ENCODE peak calls at places on chromosome 21, in ten cellular contexts. I is left lobe of liver; W is AG08395; D is stimulated activated CD8-positive, alpha-beta memory T cell treated with anti-CD3 and anti-CD28 coated beads, Interleukin-15, amount 100 ng/mL, for 4 hours; U is fibroblast of mammary gland; C is activated naive CD4-positive, alpha-beta T cell treated with anti-CD3 and anti-CD28 coated beads, Interleukin-2, amount 50 U/mL, for 16 hours; T is HT1080; K is NCI-H2171 treated with DMSO at 0.1 percent for 48 hours; A is stimulated activated naive CD4-positive, alpha-beta T cell treated with Interleukin-2 at 50 U/mL for 16 hours; R is activated gamma-delta T cell treated with Interleukin-2 at 50 U/mL for 16 hours. G is an unnamed sample.

GRCh38 chr21:41973861-41974751 is 20.3 kb upstream of the C2CD2 start:
- DNase-seq in I (peak; percentile 44), D (no peak), C (no peak), U (peak; percentile 38), T (no peak), K (no peak), W (no peak), A (no peak), R (no peak), G (no peak)

GRCh38 chr21:28482657-28483056 is 510.0 kb downstream of the LTN1 start:
- DNase-seq in C (no peak), R (no peak), I (no peak), W (no peak), D (no peak), U (no peak), T (no peak), A (no peak), K (no peak), G (no peak)

GRCh38 chr21:32233055-32233546 is 45.7 kb downstream of the MIS18A start:
- DNase-seq in D (no peak), A (no peak), U (peak; percentile 49), W (peak; percentile 66), R (no peak), T (no peak), K (no peak), C (no peak), I (no peak), G (no peak)

GRCh38 chr21:34129039-34129891 is 55.9 kb downstream of the MRPS6 start:
- DNase-seq in I (no peak), T (peak; percentile 75), R (peak; percentile 34), W (peak; percentile 78), A (peak; percentile 49), D (peak; percentile 46), U (peak; percentile 91), C (peak; percentile 75), K (peak; percentile 53), G (peak; percentile 90)

GRCh38 chr21:35226302-35226701 is 177.2 kb upstream of the RUNX1 start:
- DNase-seq in T (peak; percentile 40), D (no peak), I (peak; percentile 87), U (peak; percentile 89), W (peak; percentile 40), R (no peak), C (no peak), K (no peak), A (no peak), G (peak; percentile 86)

GRCh38 chr21:42520628-42521253 is 7.1 kb downstream of the SLC37A1 start:
- DNase-seq in K (no peak), U (no peak), A (no peak), D (no peak), T (no peak), I (no peak), W (no peak), C (no peak), R (no peak), G (no peak)

GRCh38 chr21:45291613-45292398 is 4.1 kb upstream of the POFUT2 start:
- DNase-seq in U (no peak), C (no peak), K (no peak), R (no peak), I (peak; percentile 50), D (no peak), T (no peak), A (no peak), W (no peak), G (no peak)

GRCh38 chr21:42120056-42120903 is 49.2 kb downstream of the UMODL1 start:
- DNase-seq in T (no peak), U (no peak), R (no peak), A (no peak), K (peak; percentile 90), C (no peak), I (no peak), D (no peak), W (no peak), G (no peak)

GRCh38 chr21:45534591-45535331 is 7.5 kb downstream of the SLC19A1 start:
- DNase-seq in D (no peak), U (no peak), R (no peak), W (no peak), I (peak; percentile 99), T (no peak), C (peak; percentile 11), A (no peak), K (peak; percentile 66), G (no peak)

GRCh38 chr21:38057626-38058025 is 141.4 kb upstream of the KCNJ6 start:
- DNase-seq in A (no peak), D (no peak), K (no peak), U (no peak), T (no peak), C (no peak), W (no peak), R (no peak), I (no peak), G (no peak)

GRCh38 chr21:35927262-35927661 is 133.1 kb downstream of the SETD4 start:
- DNase-seq in I (no peak), R (no peak), W (no peak), T (no peak), K (no peak), C (no peak), U (no peak), A (no peak), D (no peak), G (no peak)

GRCh38 chr21:31257265-31257664 is 86.8 kb downstream of the TIAM1 start:
- DNase-seq in K (no peak), C (no peak), I (no peak), R (no peak), A (no peak), T (no peak), D (no peak), W (no peak), U (no peak), G (no peak)

GRCh38 chr21:46493828-46494227 is 35.1 kb downstream of the DIP2A start:
- DNase-seq in I (no peak), W (no peak), A (no peak), C (no peak), T (no peak), K (no peak), R (no peak), U (no peak), D (no peak), G (no peak)

GRCh38 chr21:36434144-36434543 is 45.8 kb downstream of the CLDN14 start:
- DNase-seq in W (no peak), T (no peak), C (no peak), U (no peak), A (no peak), R (no peak), D (no peak), K (no peak), I (no peak), G (no peak)

GRCh38 chr21:46322351-46323226 is 1.1 kb downstream of the C21orf58 start:
- DNase-seq in C (no peak), U (peak; percentile 38), D (no peak), R (no peak), W (peak; percentile 48), A (peak; percentile 20), K (peak; percentile 42), I (peak; percentile 54), T (peak; percentile 31), G (peak; percentile 41)

GRCh38 chr21:35475006-35475405 is 425.9 kb upstream of the RUNX1 start:
- DNase-seq in A (no peak), U (peak; percentile 52), D (no peak), K (no peak), W (peak; percentile 44), T (peak; percentile 37), R (no peak), I (no peak), C (no peak), G (peak; percentile 46)

GRCh38 chr21:33029975-33030461 is 4.3 kb downstream of the OLIG2 start:
- DNase-seq in A (no peak), D (no peak), K (no peak), W (no peak), C (no peak), T (no peak), R (no peak), U (no peak), I (no peak), G (no peak)

GRCh38 chr21:44656868-44657267 is 864 bp upstream of the KRTAP12-3 start:
- DNase-seq in C (no peak), R (no peak), U (no peak), A (no peak), I (no peak), K (no peak), T (no peak), W (no peak), D (no peak), G (no peak)

GRCh38 chr21:43354016-43354420 is 72.9 kb downstream of the SIK1 start:
- DNase-seq in K (no peak), T (no peak), R (no peak), W (no peak), C (no peak), U (no peak), A (no peak), D (no peak), I (no peak), G (no peak)

GRCh38 chr21:32949701-32950100 is 76.0 kb upstream of the OLIG2 start:
- DNase-seq in T (no peak), U (no peak), W (no peak), D (no peak), K (no peak), A (no peak), I (no peak), R (no peak), C (no peak), G (no peak)

GRCh38 chr21:45208627-45208951 is 79.1 kb downstream of the POFUT2 start:
- DNase-seq in U (peak; percentile 30), T (peak; percentile 35), K (no peak), D (no peak), W (no peak), C (no peak), I (no peak), A (no peak), R (no peak), G (peak; percentile 23)

G was measured in LHCN-M2.